ENCODE peak calls at places on chromosome 4, in ten cellular contexts. H is upper lobe of right lung, A is fibroblast of pulmonary artery, W is tibial artery, P is cardiac muscle cell, U is endodermal cell, Q is bronchial epithelial cell, Z is stomach, X is nephron progenitor cell, L is B cell. J is an unnamed sample.

GRCh38 chr4:3199661-3200422 is 49.1 kb upstream of the MSANTD1 start:
- DNase-seq in Z (no peak), Q (no peak), U (peak), P (no peak), W (peak), H (no peak), X (no peak), L (no peak), A (no peak), J (no peak)

GRCh38 chr4:7026107-7026506 is 17.1 kb upstream of the TADA2B start:
- DNase-seq in H (no peak), X (no peak), L (no peak), P (no peak), Z (no peak), U (no peak), A (no peak), W (no peak), Q (no peak), J (no peak)

GRCh38 chr4:185282968-185283367 is 73.6 kb downstream of the SNX25 start:
- DNase-seq in P (no peak), L (no peak), Q (peak), U (peak), X (no peak), W (no peak), Z (no peak), H (no peak), A (no peak), J (no peak)

GRCh38 chr4:184282251-184282713 is 64.6 kb upstream of the ENPP6 start:
- DNase-seq in Q (peak), L (peak), H (peak), X (no peak), Z (peak), W (no peak), A (no peak), P (no peak), U (peak), J (peak)

GRCh38 chr4:122178961-122179360 is 26.8 kb downstream of the BLTP1 start:
- DNase-seq in W (no peak), Z (no peak), Q (no peak), X (no peak), U (no peak), H (no peak), A (no peak), L (no peak), P (no peak), J (no peak)

GRCh38 chr4:158193171-158193749 is 17.0 kb upstream of the TMEM144 start:
- DNase-seq in X (no peak), U (no peak), Q (peak), W (no peak), A (peak), L (no peak), H (no peak), P (peak), Z (no peak), J (no peak)

GRCh38 chr4:149795256-149795655 is 20.4 kb downstream of the IQCM start:
- DNase-seq in Z (no peak), W (no peak), P (no peak), A (no peak), X (no peak), L (no peak), U (no peak), H (peak), Q (no peak), J (no peak)

GRCh38 chr4:25101836-25102235 is 58.4 kb downstream of the SEPSECS start:
- DNase-seq in Q (no peak), H (no peak), Z (no peak), L (no peak), W (no peak), P (no peak), U (no peak), X (no peak), A (no peak), J (no peak)

GRCh38 chr4:114658776-114659175 is 60.2 kb downstream of the UGT8 start:
- DNase-seq in A (no peak), W (no peak), L (no peak), Q (no peak), H (no peak), Z (no peak), X (no peak), P (no peak), U (no peak), J (no peak)

GRCh38 chr4:56389558-56389957 is 2.3 kb upstream of the AASDH start:
- DNase-seq in Z (no peak), P (no peak), L (no peak), X (no peak), Q (no peak), W (no peak), U (peak), A (no peak), H (no peak), J (no peak)

DNA sequence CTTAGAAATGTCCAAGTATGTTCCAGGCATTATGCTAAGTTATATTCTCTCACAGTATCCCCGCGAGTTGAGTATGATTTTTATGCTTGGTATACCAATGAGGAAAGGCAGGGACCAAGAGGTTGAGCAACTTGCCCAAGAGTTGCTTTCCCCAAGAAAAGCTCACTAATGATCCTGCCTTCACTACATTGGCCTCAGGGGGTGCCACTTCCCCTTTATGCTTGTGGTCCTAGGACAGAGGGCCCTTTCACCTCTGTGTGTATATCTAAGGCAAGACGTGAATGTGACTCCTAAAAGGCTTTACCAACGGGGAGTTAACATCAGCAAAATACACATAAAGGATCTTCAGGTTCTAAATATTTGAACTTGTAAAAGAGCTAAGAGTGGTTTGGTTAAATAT is 164.4 kb upstream of the CPEB2 start:
- DNase-seq in U (no peak), H (no peak), X (no peak), Q (no peak), L (no peak), Z (no peak), W (no peak), P (no peak), A (no peak), J (no peak)
- TF ChIP-seq CTCF in U (peak), H (peak), X (no peak), Q (no peak), L (no peak), Z (no peak), W (no peak), P (no peak), A (no peak), J (no peak)

DNA sequence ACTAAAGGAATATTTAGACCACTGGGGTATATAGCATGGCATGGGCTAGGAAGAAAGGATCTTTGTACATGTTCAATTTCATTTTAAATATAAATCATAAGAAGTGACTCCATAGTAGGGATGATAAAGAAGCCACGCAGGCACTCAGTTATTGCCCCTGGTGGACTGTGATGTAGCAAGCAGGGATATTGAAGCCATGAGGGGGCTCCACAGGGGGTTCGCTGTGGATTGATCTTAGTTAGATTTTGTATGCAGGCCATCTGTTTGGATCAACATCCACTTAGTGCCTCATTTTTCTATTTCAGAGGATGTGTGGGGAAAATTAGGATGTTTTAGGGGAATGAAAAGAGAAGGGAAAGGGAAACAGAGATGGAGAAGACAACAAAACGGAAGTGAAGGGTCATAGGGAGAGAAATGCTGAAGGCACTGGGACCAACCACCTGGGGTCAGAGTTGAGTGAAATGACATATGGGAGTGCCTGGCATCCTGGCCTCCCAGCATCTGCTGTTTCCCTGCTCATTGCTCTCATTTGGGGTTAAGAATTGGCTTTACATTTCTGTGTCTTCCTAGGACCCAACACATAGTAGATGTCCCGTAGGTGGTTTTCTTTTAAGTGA is 11.2 kb upstream of the FREM3 start:
- DNase-seq in W (no peak), H (no peak), Q (no peak), X (no peak), P (no peak), L (no peak), A (no peak), U (peak), Z (no peak), J (peak)
- TF ChIP-seq CTCF in W (no peak), H (no peak), Q (no peak), X (peak), P (no peak), L (no peak), A (no peak), U (peak), Z (no peak), J (no peak)

GRCh38 chr4:176780995-176781738 is 11.6 kb downstream of the VEGFC start:
- DNase-seq in L (no peak), Q (peak), X (no peak), A (no peak), Z (no peak), W (no peak), U (no peak), H (no peak), P (no peak), J (no peak)

GRCh38 chr4:176782191-176782590 is 10.5 kb downstream of the VEGFC start:
- DNase-seq in U (no peak), W (no peak), P (no peak), L (no peak), Z (no peak), A (no peak), X (no peak), Q (no peak), H (no peak), J (no peak)

GRCh38 chr4:176784816-176785215 is 7.9 kb downstream of the VEGFC start:
- DNase-seq in L (no peak), Z (no peak), P (no peak), Q (no peak), U (no peak), A (no peak), H (no peak), W (no peak), X (no peak), J (no peak)

GRCh38 chr4:176781739-176782100 is 11.0 kb downstream of the VEGFC start:
- DNase-seq in H (no peak), Q (peak), X (no peak), W (no peak), L (no peak), Z (no peak), A (no peak), P (no peak), U (no peak), J (no peak)

GRCh38 chr4:176782794-176783193 is 9.9 kb downstream of the VEGFC start:
- DNase-seq in L (no peak), Z (no peak), P (no peak), Q (no peak), X (no peak), H (no peak), U (no peak), W (no peak), A (no peak), J (no peak)
- TF ChIP-seq CTCF in L (no peak), Z (no peak), P (no peak), Q (no peak), X (no peak), H (no peak), U (no peak), W (no peak), A (no peak), J (no peak)

DNA sequence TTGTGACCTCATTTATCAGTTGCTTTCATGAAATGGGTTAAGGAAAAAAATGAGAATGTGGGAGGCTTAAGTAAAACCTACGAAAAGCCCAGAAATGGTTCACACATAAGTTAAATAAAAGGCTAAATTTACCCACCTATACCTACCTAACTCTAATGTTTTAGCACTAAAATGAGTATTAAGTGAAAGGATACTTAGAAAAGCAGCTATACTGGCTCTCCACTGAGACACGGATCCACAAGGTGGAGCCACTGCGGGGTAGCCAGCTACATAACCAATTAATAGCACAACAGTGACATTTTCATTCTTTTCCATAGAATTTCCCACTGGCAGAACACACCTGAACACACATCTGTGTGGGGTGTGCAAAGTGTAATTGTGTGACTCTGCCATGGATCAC is 101.9 kb downstream of the MAML3 start:
- DNase-seq in W (no peak), X (no peak), U (peak), H (peak), Z (peak), A (peak), P (no peak), L (no peak), Q (peak), J (peak)
- TF ChIP-seq CTCF in W (peak), X (peak), U (peak), H (peak), Z (peak), A (peak), P (peak), L (peak), Q (peak), J (no peak)

GRCh38 chr4:152820073-152820472 is 40.3 kb downstream of the ARFIP1 start:
- DNase-seq in A (no peak), X (no peak), Q (no peak), H (no peak), P (no peak), L (no peak), Z (no peak), U (no peak), W (no peak), J (no peak)
- TF ChIP-seq CTCF in A (no peak), X (no peak), Q (no peak), H (no peak), P (no peak), L (no peak), Z (no peak), U (peak), W (no peak), J (peak)

GRCh38 chr4:5804656-5805055 is 88.2 kb downstream of the CRMP1 start:
- DNase-seq in H (no peak), Z (no peak), W (no peak), U (peak), P (no peak), X (no peak), A (no peak), L (no peak), Q (no peak), J (no peak)
- TF ChIP-seq CTCF in H (no peak), Z (no peak), W (no peak), U (peak), P (no peak), X (no peak), A (no peak), L (no peak), Q (no peak), J (no peak)

GRCh38 chr4:109673303-109673702 is 29.9 kb downstream of the CASP6 start:
- DNase-seq in Q (no peak), L (no peak), U (no peak), Z (no peak), X (no peak), H (no peak), A (no peak), W (no peak), P (no peak), J (no peak)

GRCh38 chr4:109672173-109672572 is 31.1 kb downstream of the CASP6 start:
- DNase-seq in X (no peak), U (no peak), W (no peak), L (no peak), A (peak), Z (no peak), Q (no peak), P (no peak), H (no peak), J (no peak)

GRCh38 chr4:109675181-109675580 is 28.1 kb downstream of the CASP6 start:
- DNase-seq in A (no peak), Q (peak), L (no peak), Z (no peak), P (no peak), U (no peak), W (no peak), H (no peak), X (no peak), J (no peak)

GRCh38 chr4:109675843-109676242 is 27.4 kb downstream of the CASP6 start:
- DNase-seq in W (no peak), L (no peak), P (no peak), A (no peak), Q (no peak), X (no peak), Z (no peak), H (no peak), U (no peak), J (no peak)

DNA sequence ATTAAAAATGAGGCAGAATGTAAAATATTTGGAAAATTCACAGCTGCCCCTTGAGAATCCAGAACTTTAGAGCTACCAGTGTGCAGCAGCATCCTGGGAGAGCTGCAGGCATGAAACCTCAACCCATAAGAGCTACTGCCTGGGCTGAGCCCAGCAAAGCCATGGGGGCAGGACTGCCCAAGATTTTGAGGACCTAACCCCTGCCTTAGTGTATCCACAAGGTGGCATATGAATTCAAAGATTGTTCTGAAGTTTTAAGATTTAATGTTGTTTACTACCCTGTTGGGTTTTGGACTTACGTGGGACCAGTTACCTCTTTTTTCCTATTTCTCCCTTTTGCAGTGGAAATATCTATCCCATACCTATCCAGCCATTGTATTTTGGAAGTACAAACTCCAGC is 26.4 kb downstream of the CASP6 start:
- DNase-seq in P (no peak), L (no peak), H (no peak), Z (no peak), X (no peak), Q (no peak), W (no peak), A (no peak), U (no peak), J (no peak)
- TF ChIP-seq CTCF in P (no peak), L (no peak), H (no peak), Z (no peak), X (no peak), Q (peak), W (no peak), A (no peak), U (no peak), J (no peak)